ENCODE peak calls at places on chromosomes 16 and 17, in four cellular contexts. One of them, this sample, is unnamed.

GRCh38 chr16:73735954-73736353 is 560.7 kb upstream of the PSMD7 start:
- DNase-seq in IMR-90: no peak
- DNase-seq in H1: no peak
- DNase-seq in H9: no peak
- DNase-seq in this sample: no peak

GRCh38 chr17:75975757-75976174 is 3.2 kb downstream of the ACOX1 start:
- DNase-seq in H1: no peak
- DNase-seq in H9: no peak
- DNase-seq in IMR-90: no peak
- DNase-seq in this sample: no peak

GRCh38 chr16:72455743-72456659 is 284.0 kb upstream of the PMFBP1 start:
- DNase-seq in H9: no peak
- DNase-seq in H1: no peak
- DNase-seq in IMR-90: no peak
- DNase-seq in this sample: no peak

GRCh38 chr17:34203018-34203646 is 52.0 kb upstream of the CCL2 start:
- DNase-seq in H1: no peak
- DNase-seq in H9: no peak
- DNase-seq in IMR-90: no peak
- DNase-seq in this sample: no peak

GRCh38 chr17:74199306-74200092 is 4.0 kb upstream of the RPL38 start:
- DNase-seq in H9: peak; percentile 89
- DNase-seq in H1: peak; percentile 97
- DNase-seq in IMR-90: no peak
- DNase-seq in this sample: peak; percentile 66

GRCh38 chr16:17302620-17303019 is 168.1 kb downstream of the XYLT1 start:
- DNase-seq in H1: no peak
- DNase-seq in H9: no peak
- DNase-seq in IMR-90: no peak
- DNase-seq in this sample: no peak

GRCh38 chr17:17061516-17061915 is 19.3 kb downstream of the MPRIP start:
- DNase-seq in H9: peak; percentile 10
- DNase-seq in IMR-90: no peak
- DNase-seq in H1: no peak
- DNase-seq in this sample: no peak

GRCh38 chr16:74748710-74749073 is 25.9 kb downstream of the FA2H start:
- DNase-seq in H1: no peak
- DNase-seq in H9: no peak
- DNase-seq in IMR-90: no peak
- DNase-seq in this sample: no peak

GRCh38 chr17:69802045-69802740 is 272.8 kb upstream of the KCNJ16 start:
- DNase-seq in IMR-90: no peak
- DNase-seq in H1: peak; percentile 48
- DNase-seq in H9: peak; percentile 68
- DNase-seq in this sample: peak; percentile 55

GRCh38 chr16:88334517-88335149 is 48.1 kb upstream of the ZNF469 start:
- DNase-seq in H9: no peak
- DNase-seq in H1: no peak
- DNase-seq in IMR-90: no peak
- DNase-seq in this sample: no peak

GRCh38 chr17:17693253-17693954 is 12.1 kb downstream of the RAI1 start:
- DNase-seq in H1: no peak
- DNase-seq in IMR-90: no peak
- DNase-seq in H9: peak; percentile 73
- DNase-seq in this sample: peak; percentile 82

GRCh38 chr17:37098910-37099664 is 150.3 kb downstream of the AATF start:
- DNase-seq in H1: no peak
- DNase-seq in H9: no peak
- DNase-seq in IMR-90: peak; percentile 57
- DNase-seq in this sample: no peak

GRCh38 chr16:11020388-11020787 is 76.0 kb downstream of the CLEC16A start:
- DNase-seq in H9: no peak
- DNase-seq in H1: no peak
- DNase-seq in IMR-90: no peak
- DNase-seq in this sample: no peak
- H2BK15ac ChIP-seq in H9: no peak overlapping the region
- H2BK15ac ChIP-seq in H1: no peak overlapping the region
- H2BK15ac ChIP-seq in IMR-90: no peak overlapping the region
- H2BK15ac ChIP-seq in this sample: no peak overlapping the region

GRCh38 chr17:81081619-81082176 is 46.7 kb downstream of the BAIAP2 start:
- DNase-seq in H1: no peak
- DNase-seq in H9: no peak
- DNase-seq in IMR-90: no peak
- DNase-seq in this sample: no peak

GRCh38 chr17:81083125-81083765 is 48.3 kb downstream of the BAIAP2 start:
- DNase-seq in IMR-90: no peak
- DNase-seq in H1: no peak
- DNase-seq in H9: no peak
- DNase-seq in this sample: no peak

GRCh38 chr17:81080056-81080455 is 45.1 kb downstream of the BAIAP2 start:
- DNase-seq in H1: no peak
- DNase-seq in IMR-90: no peak
- DNase-seq in H9: no peak
- DNase-seq in this sample: no peak

GRCh38 chr17:81081217-81081616 is 46.3 kb downstream of the BAIAP2 start:
- DNase-seq in H9: no peak
- DNase-seq in IMR-90: no peak
- DNase-seq in H1: no peak
- DNase-seq in this sample: no peak

DNA sequence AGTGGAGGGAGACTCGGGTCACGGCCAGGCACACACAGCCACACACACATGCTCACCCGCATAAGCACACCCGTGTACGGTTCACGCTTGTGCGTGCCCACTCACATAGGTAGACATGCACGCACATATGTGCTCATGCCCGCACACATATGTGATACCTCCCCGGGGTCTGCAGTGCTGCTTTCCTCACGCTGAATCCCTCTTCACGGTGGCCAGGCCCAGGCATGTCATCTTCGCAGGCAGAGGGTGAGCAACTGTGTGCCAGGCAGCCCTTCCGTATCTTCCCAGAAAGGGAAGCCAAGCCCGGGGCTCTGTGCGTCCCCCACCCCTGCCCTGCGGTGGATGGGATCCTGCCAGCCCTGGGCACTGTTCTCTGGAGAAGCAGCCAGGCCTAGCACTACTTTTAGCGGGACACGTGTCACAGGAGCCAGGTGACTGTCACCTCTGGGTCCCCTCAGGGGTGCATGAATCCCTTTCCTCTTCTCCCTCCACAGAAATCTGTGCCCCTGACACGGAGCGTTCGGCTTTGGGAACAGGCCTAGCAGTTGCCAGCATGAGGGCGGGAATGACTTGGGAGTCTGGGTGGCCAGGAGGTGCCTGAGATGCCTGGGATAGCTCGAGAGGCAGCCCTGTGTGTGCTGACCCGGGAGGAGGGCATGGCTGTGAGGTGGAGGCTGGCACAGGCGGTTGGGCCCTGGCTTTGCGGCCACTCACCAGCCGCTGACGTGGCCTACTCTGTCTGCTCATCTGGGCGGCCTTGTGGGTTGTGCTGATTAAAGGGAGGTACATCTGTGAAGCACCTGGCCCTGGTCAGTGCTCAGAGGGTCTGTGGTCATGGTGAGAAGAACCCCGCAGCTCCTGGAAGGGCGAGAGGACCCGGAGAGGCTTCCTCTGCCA is 47.5 kb downstream of the BAIAP2 start:
- DNase-seq in H1: no peak
- DNase-seq in IMR-90: no peak
- DNase-seq in H9: no peak
- DNase-seq in this sample: no peak
- H3K79me1 ChIP-seq in H1: peaks cover 7% of the 10 kb centered on the region
- H3K79me1 ChIP-seq in IMR-90: peaks cover 3% of the 10 kb centered on the region
- H3K79me1 ChIP-seq in H9: no peaks in the 10 kb centered on the region
- H3K79me1 ChIP-seq in this sample: no peaks in the 10 kb centered on the region

GRCh38 chr16:8262299-8262698 is 328.0 kb downstream of the TMEM114 start:
- DNase-seq in H1: no peak
- DNase-seq in IMR-90: no peak
- DNase-seq in H9: no peak
- DNase-seq in this sample: no peak
- H4K5ac ChIP-seq in H1: no peak overlapping the region
- H4K5ac ChIP-seq in IMR-90: no peak overlapping the region
- H4K5ac ChIP-seq in H9: no peak overlapping the region
- H4K5ac ChIP-seq in this sample: no peak overlapping the region

GRCh38 chr16:1922357-1922756 is 4.1 kb upstream of the HS3ST6 start:
- DNase-seq in H1: no peak
- DNase-seq in IMR-90: no peak
- DNase-seq in H9: no peak
- DNase-seq in this sample: no peak

GRCh38 chr16:1924095-1924494 is 5.9 kb upstream of the HS3ST6 start:
- DNase-seq in H9: no peak
- DNase-seq in H1: no peak
- DNase-seq in IMR-90: no peak
- DNase-seq in this sample: no peak

GRCh38 chr16:1926223-1926718 is 8.1 kb upstream of the HS3ST6 start:
- DNase-seq in IMR-90: no peak
- DNase-seq in H1: no peak
- DNase-seq in H9: no peak
- DNase-seq in this sample: peak; percentile 50

GRCh38 chr16:1920727-1921155 is 2.5 kb upstream of the HS3ST6 start:
- DNase-seq in IMR-90: no peak
- DNase-seq in H9: peak; percentile 88
- DNase-seq in H1: peak; percentile 78
- DNase-seq in this sample: peak; percentile 67

DNA sequence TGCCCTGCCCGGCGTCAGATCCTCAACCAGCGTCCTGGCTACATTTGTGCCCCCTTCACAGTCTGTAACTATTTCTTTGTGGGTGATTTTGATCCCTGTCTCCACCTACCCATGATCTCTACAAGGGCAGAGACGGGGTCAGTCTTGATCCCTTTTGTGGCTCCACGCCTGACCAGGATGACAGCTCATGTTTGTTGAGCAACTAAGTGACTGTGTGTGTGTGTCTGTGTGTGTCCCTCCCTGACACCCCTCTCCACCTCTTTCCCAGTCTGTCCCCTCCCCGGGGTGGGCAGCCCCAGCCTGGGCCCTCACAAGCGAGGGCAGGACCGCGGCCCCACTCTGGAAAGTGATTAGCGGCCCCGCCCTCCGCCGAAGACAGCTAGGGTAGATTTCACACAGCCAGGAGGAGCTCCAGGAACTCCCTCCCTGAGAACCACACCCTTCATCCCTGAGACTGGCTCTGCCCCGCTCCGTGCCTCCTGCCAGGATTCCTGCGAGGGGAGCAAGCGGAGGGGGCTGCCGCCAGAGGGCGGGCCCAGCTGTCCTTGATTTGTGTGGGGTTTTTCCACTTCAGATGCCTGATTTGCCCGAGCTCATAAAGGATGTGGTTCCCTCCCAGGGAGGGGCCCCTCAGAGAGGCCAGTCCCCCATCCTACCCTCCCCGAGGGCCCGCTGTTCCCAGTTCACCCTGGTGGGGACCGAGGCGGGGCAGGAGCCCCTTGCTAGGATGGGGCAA is 5.3 kb upstream of the HS3ST6 start:
- DNase-seq in H1: peak; percentile 86
- DNase-seq in H9: peak; percentile 91
- DNase-seq in IMR-90: no peak
- DNase-seq in this sample: peak; percentile 87
- H2BK15ac ChIP-seq in H1: no peak overlapping the region
- H2BK15ac ChIP-seq in H9: no peak overlapping the region
- H2BK15ac ChIP-seq in IMR-90: no peak overlapping the region
- H2BK15ac ChIP-seq in this sample: no peak overlapping the region

GRCh38 chr17:31629696-31630470 is 229.2 kb downstream of the COPRS start:
- DNase-seq in H9: no peak
- DNase-seq in IMR-90: peak; percentile 71
- DNase-seq in H1: no peak
- DNase-seq in this sample: no peak

GRCh38 chr17:31627960-31628359 is 231.1 kb downstream of the COPRS start:
- DNase-seq in H1: no peak
- DNase-seq in IMR-90: peak; percentile 95
- DNase-seq in H9: no peak
- DNase-seq in this sample: no peak

GRCh38 chr17:31621566-31621965 is 230.1 kb downstream of the RAB11FIP4 start:
- DNase-seq in H1: no peak
- DNase-seq in H9: no peak
- DNase-seq in IMR-90: no peak
- DNase-seq in this sample: no peak

DNA sequence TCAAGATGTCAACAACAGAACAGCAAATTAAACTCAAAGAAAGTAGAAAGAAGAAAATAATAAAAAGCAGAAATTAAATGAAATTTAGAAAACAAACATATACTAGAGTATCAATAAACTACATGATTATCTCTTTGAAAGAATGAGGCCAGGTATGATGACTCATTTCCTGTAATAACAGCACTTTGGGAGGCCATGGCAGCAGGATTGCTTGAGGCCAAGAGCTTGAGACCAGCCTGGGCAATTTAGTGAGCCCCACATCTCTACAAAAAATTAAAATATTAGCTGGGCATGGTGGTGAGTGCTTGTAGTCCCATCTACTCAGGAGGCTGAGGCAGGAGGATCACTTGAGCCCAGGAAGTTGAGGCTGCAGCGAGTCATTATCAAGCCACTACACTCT is 232.5 kb downstream of the RAB11FIP4 start:
- DNase-seq in H9: no peak
- DNase-seq in H1: no peak
- DNase-seq in IMR-90: no peak
- DNase-seq in this sample: no peak
- H3K79me1 ChIP-seq in H9: no peaks in the 10 kb centered on the region
- H3K79me1 ChIP-seq in H1: no peaks in the 10 kb centered on the region
- H3K79me1 ChIP-seq in IMR-90: no peaks in the 10 kb centered on the region
- H3K79me1 ChIP-seq in this sample: no peaks in the 10 kb centered on the region

DNA sequence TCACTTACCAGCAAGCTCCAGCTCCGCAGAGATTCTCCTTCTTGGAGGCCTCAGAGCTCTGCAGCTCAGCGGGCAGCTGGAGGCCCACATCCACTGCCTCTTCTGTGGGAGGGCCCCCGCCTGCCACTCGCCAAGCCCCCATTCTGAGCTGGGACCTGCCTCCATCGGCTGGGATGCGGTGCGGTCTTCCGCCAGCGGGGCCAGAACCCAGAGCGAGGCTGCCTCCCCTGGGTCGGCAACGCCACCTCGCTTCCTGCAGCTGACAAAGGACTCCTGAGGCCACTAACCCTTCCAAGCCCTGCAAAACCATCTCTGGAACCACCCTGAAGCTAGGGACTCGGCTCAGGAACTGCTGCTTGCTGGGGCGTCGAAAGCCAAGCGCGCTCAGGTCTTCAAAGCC is 174.2 kb downstream of the ENGASE start:
- DNase-seq in H1: no peak
- DNase-seq in IMR-90: no peak
- DNase-seq in H9: no peak
- DNase-seq in this sample: no peak
- H4K5ac ChIP-seq in H1: no peak overlapping the region
- H4K5ac ChIP-seq in IMR-90: no peak overlapping the region
- H4K5ac ChIP-seq in H9: no peak overlapping the region
- H4K5ac ChIP-seq in this sample: no peak overlapping the region